ENCODE peak calls at places on chromosomes 4 and X, in five cellular contexts. E, D, S, I and W are unnamed samples.

GRCh38 chr4:41709844-41710481 is 38.6 kb downstream of the PHOX2B start:
- DNase-seq in E (peak), D (peak), S (no peak), I (peak), W (peak)

GRCh38 chr4:156291317-156291716 is 337.7 kb upstream of the CTSO start:
- DNase-seq in E (no peak), D (no peak), S (no peak), I (peak), W (no peak)

GRCh38 chr4:4685810-4686209 is 144.0 kb upstream of the STX18 start:
- DNase-seq in E (no peak), D (no peak), S (no peak), I (no peak), W (no peak)

GRCh38 chr4:3302164-3302785 is 9.5 kb downstream of the RGS12 start:
- DNase-seq in E (no peak), D (no peak), S (peak), I (no peak), W (no peak)

GRCh38 chr4:3318561-3319021 is 25.8 kb downstream of the RGS12 start:
- DNase-seq in E (no peak), D (no peak), S (no peak), I (no peak), W (no peak)

GRCh38 chr4:40401646-40402045 is 66.5 kb downstream of the CHRNA9 start:
- DNase-seq in E (no peak), D (no peak), S (no peak), I (no peak), W (no peak)

GRCh38 chrX:46376246-46376885 is 168.9 kb downstream of the ZNF674 start:
- DNase-seq in E (peak), D (no peak), S (no peak), I (peak), W (peak)

GRCh38 chrX:78944351-78944750 is 840 bp upstream of the P2RY10 start:
- DNase-seq in E (no peak), D (no peak), S (no peak), I (no peak), W (no peak)

GRCh38 chrX:77446840-77447239 is 349 bp upstream of the FGF16 start:
- DNase-seq in E (no peak), D (no peak), S (no peak), I (no peak), W (no peak)

GRCh38 chr4:2494992-2495391 is 26.1 kb downstream of the RNF4 start:
- DNase-seq in E (no peak), D (no peak), S (no peak), I (no peak), W (no peak)

GRCh38 chr4:119041951-119042560 is 93.6 kb upstream of the MYOZ2 start:
- DNase-seq in E (peak), D (no peak), S (peak), I (peak), W (peak)

GRCh38 chr4:150547154-150547838 is 34.7 kb upstream of the MAB21L2 start:
- DNase-seq in E (no peak), D (no peak), S (no peak), I (no peak), W (no peak)

GRCh38 chr4:89496851-89497250 is 189.3 kb upstream of the GPRIN3 start:
- DNase-seq in E (no peak), D (no peak), S (no peak), I (no peak), W (peak)

GRCh38 chr4:102196221-102196620 is 149.1 kb downstream of the SLC39A8 start:
- DNase-seq in E (no peak), D (no peak), S (no peak), I (peak), W (peak)

GRCh38 chr4:88275516-88275915 is 8.8 kb downstream of the PPM1K start:
- DNase-seq in E (no peak), D (no peak), S (peak), I (peak), W (no peak)

GRCh38 chr4:6701371-6701770 is 7.7 kb downstream of the S100P start:
- DNase-seq in E (no peak), D (no peak), S (no peak), I (no peak), W (no peak)

GRCh38 chr4:150402968-150403367 is 179.0 kb upstream of the MAB21L2 start:
- DNase-seq in E (peak), D (no peak), S (peak), I (no peak), W (no peak)

GRCh38 chrX:49842603-49843002 is 13.5 kb downstream of the PAGE4 start:
- DNase-seq in E (no peak), D (no peak), S (no peak), I (no peak), W (no peak)

GRCh38 chr4:98528882-98529281 is 129.5 kb downstream of the TSPAN5 start:
- DNase-seq in E (no peak), D (no peak), S (no peak), I (no peak), W (no peak)

GRCh38 chrX:147978931-147979330 is 2.2 kb upstream of the FMR1NB start:
- DNase-seq in E (no peak), D (no peak), S (no peak), I (no peak), W (no peak)

GRCh38 chr4:176187610-176188009 is 7.8 kb downstream of the SPATA4 start:
- DNase-seq in E (no peak), D (no peak), S (no peak), I (no peak), W (no peak)

GRCh38 chr4:13599159-13599558 is 28.4 kb downstream of the BOD1L1 start:
- DNase-seq in E (peak), D (no peak), S (no peak), I (no peak), W (no peak)

GRCh38 chr4:35525192-35525978 is 718.9 kb downstream of the ARAP2 start:
- DNase-seq in E (no peak), D (no peak), S (no peak), I (no peak), W (no peak)

GRCh38 chrX:108123591-108124366 is 32.2 kb downstream of the ATG4A start:
- DNase-seq in E (no peak), D (no peak), S (no peak), I (peak), W (no peak)

GRCh38 chrX:43958529-43958928 is 14.7 kb downstream of the NDP start:
- DNase-seq in E (peak), D (peak), S (peak), I (peak), W (peak)

GRCh38 chr4:24748023-24748422 is 47.4 kb upstream of the SOD3 start:
- DNase-seq in E (no peak), D (no peak), S (no peak), I (no peak), W (no peak)

GRCh38 chr4:169160825-169161224 is 109.9 kb downstream of the SH3RF1 start:
- DNase-seq in E (no peak), D (no peak), S (peak), I (peak), W (peak)

DNA sequence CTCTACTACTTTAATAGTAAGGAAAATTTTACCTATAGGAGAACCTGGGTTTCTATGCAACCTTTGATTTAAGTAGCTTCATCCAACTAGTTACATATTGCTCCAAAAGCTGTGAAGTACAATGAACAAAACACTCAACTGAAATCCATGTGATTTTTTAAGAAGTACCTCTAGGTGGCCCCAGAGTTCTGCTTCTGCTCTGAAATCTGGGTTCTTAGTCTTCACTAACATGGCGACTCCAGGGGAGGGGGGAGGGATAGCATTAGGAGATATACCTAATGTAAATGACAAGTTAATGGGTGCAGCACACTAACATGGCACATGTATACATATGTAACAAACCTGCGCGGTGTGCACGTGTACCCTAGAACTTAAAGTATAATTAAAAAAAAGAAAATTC is 73.4 kb upstream of the MAGEB2 start:
- DNase-seq in E (no peak), D (no peak), S (peak), I (no peak), W (no peak)
- TF ChIP-seq CTCF in E (peak), D (peak), S (peak), I (no peak), W (peak)

GRCh38 chr4:80201326-80202151 is 4.2 kb downstream of the PRDM8 start:
- DNase-seq in E (no peak), D (no peak), S (no peak), I (peak), W (no peak)
- H3K4me3 ChIP-seq in E (peak), D (peak), S (peak), I (peak), W (peak)

GRCh38 chr4:185282968-185283367 is 73.6 kb downstream of the SNX25 start:
- DNase-seq in E (no peak), D (no peak), S (no peak), I (peak), W (no peak)
- TF ChIP-seq CTCF in E (no peak), D (peak), S (no peak), I (no peak), W (no peak)

DNA sequence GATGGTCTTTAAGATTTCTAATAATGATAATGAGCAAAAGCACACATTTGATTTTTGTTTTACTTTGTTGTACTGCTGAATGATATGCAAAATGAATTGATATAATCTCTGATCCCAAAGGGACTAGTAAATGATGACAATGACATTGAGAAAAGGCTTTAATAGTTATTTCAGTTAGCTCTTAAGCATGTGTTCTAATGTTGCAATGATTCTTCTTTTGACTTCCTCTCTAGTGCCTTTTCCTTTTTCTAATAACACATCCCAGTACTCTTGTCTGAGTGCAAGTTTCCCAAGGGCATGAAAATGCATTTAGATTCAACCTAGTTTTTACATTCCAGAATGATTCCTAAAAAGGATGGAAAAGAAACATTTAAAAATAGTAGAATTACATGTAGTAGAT is 508.7 kb downstream of the C4orf33 start:
- DNase-seq in E (no peak), D (no peak), S (no peak), I (no peak), W (no peak)
- H3K4me3 ChIP-seq in E (no peak), D (no peak), S (no peak), I (no peak), W (no peak)